ENCODE peak calls at places on chromosome X, in six cellular contexts. F is ecto neural progenitor cell; Y is activated naive CD4-positive, alpha-beta T cell treated with Interleukin-2 at 50 U/mL for 16 hours; P is EL; E is cardiac fibroblast; R is CD4-positive, alpha-beta T cell. V is an unnamed sample.

GRCh38 chrX:119981286-119982070 is 37.9 kb upstream of the NKAP start:
- DNase-seq in F (no peak), Y (no peak), P (peak), E (peak), R (no peak), V (peak)

GRCh38 chrX:152912121-152912520 is 14.3 kb downstream of the ZNF185 start:
- DNase-seq in F (no peak), Y (no peak), P (no peak), E (no peak), R (no peak), V (no peak)

GRCh38 chrX:8743126-8743732 is 11.3 kb upstream of the ANOS1 start:
- DNase-seq in F (peak), Y (peak), P (peak), E (peak), R (peak), V (peak)

GRCh38 chrX:15050395-15050794 is 177.2 kb downstream of the MOSPD2 start:
- DNase-seq in F (no peak), Y (no peak), P (no peak), E (no peak), R (no peak), V (no peak)

GRCh38 chrX:153474266-153474665 is 3.9 kb upstream of the HAUS7 start:
- DNase-seq in F (no peak), Y (no peak), P (no peak), E (no peak), R (no peak), V (no peak)

GRCh38 chrX:14362731-14363130 is 166.6 kb upstream of the GLRA2 start:
- DNase-seq in F (no peak), Y (no peak), P (peak), E (peak), R (no peak), V (no peak)

GRCh38 chrX:5236096-5236495 is 992.6 kb downstream of the NLGN4X start:
- DNase-seq in F (no peak), Y (no peak), P (no peak), E (no peak), R (no peak), V (no peak)

GRCh38 chrX:50343917-50344316 is 126.7 kb downstream of the DGKK start:
- DNase-seq in F (no peak), Y (no peak), P (no peak), E (no peak), R (no peak), V (no peak)

GRCh38 chrX:10636337-10636736 is 16.0 kb upstream of the MID1 start:
- DNase-seq in F (no peak), Y (no peak), P (peak), E (peak), R (no peak), V (no peak)

GRCh38 chrX:148938348-148938747 is 437.9 kb downstream of the AFF2 start:
- DNase-seq in F (no peak), Y (no peak), P (no peak), E (no peak), R (no peak), V (no peak)

GRCh38 chrX:33195698-33196097 is 15.7 kb downstream of the DMD start:
- DNase-seq in F (no peak), Y (no peak), P (no peak), E (no peak), R (no peak), V (no peak)

GRCh38 chrX:151177141-151178027 is 1.0 kb downstream of the GPR50 start:
- DNase-seq in F (peak), Y (no peak), P (no peak), E (no peak), R (no peak), V (peak)

GRCh38 chrX:71992711-71993110 is 82.1 kb downstream of the NHSL2 start:
- DNase-seq in F (no peak), Y (peak), P (no peak), E (no peak), R (peak), V (no peak)